ENCODE peak calls at places on chromosomes 16 and 17, in four cellular contexts. A is thoracic aorta, N is HepG2, O is tibial nerve. Z is an unnamed sample.

GRCh38 chr17:30086896-30087295 is 29.7 kb upstream of the NSRP1 start:
- DNase-seq in O (no peak), N (no peak), A (no peak), Z (no peak)

GRCh38 chr17:68427575-68427974 is 29.7 kb downstream of the WIPI1 start:
- DNase-seq in A (no peak), O (no peak), N (no peak), Z (no peak)

GRCh38 chr16:80563807-80564206 is 23.0 kb downstream of the DYNLRB2 start:
- DNase-seq in N (no peak), O (no peak), A (no peak), Z (no peak)

GRCh38 chr17:47665655-47666054 is 15.9 kb downstream of the KPNB1 start:
- DNase-seq in A (no peak), N (no peak), O (no peak), Z (no peak)

GRCh38 chr16:57888128-57888527 is 82.8 kb downstream of the CNGB1 start:
- DNase-seq in N (no peak), A (no peak), O (no peak), Z (no peak)

GRCh38 chr17:80737106-80738019 is 192.7 kb downstream of the RPTOR start:
- DNase-seq in O (no peak), A (no peak), N (no peak), Z (peak)

GRCh38 chr17:64202683-64203430 is 60.2 kb downstream of the TEX2 start:
- DNase-seq in O (no peak), N (peak), A (no peak), Z (no peak)

GRCh38 chr17:61247438-61247837 is 152.2 kb upstream of the TBX2 start:
- DNase-seq in N (no peak), A (no peak), O (peak), Z (no peak)

GRCh38 chr17:65320856-65321255 is 183.7 kb downstream of the RGS9 start:
- DNase-seq in O (no peak), A (no peak), N (no peak), Z (no peak)

GRCh38 chr17:72590882-72591499 is 470.2 kb downstream of the SOX9 start:
- DNase-seq in N (no peak), A (no peak), O (no peak), Z (no peak)
- H3K4me3 ChIP-seq in N (peak), A (peak), O (peak), Z (peak)

DNA sequence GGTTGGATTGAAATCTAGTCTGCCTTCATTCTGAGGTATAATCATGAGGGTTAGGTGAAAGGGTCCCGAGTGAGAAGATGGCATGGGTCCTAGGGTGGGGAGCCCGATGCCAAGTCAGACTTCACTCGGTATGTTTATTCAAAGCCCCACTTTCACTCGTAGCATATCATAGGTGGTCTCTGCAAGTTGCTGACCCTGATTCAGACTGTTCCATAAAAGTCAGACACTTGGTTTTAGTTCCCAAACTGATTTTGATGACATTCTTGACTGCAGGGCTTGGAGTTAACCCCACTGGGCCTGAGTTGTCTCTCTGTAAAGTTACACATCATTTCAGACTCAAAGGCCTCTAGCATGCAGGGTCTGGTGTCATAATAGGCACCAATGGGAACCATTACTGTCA is 17.8 kb downstream of the HAPSTR1 start:
- DNase-seq in A (no peak), O (no peak), N (no peak), Z (no peak)
- H3K4me3 ChIP-seq in A (peak), O (no peak), N (no peak), Z (no peak)

DNA sequence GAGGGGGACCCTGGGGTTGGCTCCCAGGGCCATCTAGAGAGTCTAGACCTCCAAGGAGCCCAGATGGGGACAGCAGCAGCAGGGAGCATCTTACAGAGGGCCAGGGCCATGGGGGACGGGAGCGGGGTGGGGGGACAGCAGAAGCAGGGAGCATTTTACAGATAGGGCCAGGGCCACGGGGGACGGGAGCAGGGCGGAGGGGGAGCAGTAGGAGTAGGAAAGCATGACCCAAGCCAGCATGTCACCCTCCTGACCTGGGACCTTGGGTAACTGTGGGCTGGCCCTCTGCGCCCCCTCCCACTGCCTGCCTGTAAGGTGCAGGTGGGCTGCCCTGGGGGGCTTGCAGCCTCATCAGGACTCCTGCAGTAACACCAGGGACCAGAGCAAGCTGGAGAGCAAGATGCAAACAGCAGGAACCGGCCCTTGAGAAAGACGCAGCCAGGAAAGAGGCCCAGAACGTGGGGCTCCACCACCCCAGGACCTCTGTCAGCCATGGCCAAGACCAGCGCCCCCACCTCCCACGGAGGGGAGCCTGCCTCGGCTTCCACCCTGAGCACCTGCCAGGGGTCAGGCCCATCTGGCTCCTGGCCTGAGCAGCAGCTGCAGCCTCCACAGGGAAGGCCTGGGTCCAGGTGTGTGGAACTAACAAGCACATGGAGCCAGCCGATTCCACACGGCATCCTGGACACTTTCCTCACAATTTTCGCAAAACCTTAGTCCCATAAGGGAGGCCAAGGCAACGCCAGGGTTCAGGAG is 2.4 kb downstream of the ZNF598 start:
- DNase-seq in A (no peak), O (no peak), N (no peak), Z (no peak)
- H3K4me3 ChIP-seq in A (peak), O (no peak), N (peak), Z (peak)

DNA sequence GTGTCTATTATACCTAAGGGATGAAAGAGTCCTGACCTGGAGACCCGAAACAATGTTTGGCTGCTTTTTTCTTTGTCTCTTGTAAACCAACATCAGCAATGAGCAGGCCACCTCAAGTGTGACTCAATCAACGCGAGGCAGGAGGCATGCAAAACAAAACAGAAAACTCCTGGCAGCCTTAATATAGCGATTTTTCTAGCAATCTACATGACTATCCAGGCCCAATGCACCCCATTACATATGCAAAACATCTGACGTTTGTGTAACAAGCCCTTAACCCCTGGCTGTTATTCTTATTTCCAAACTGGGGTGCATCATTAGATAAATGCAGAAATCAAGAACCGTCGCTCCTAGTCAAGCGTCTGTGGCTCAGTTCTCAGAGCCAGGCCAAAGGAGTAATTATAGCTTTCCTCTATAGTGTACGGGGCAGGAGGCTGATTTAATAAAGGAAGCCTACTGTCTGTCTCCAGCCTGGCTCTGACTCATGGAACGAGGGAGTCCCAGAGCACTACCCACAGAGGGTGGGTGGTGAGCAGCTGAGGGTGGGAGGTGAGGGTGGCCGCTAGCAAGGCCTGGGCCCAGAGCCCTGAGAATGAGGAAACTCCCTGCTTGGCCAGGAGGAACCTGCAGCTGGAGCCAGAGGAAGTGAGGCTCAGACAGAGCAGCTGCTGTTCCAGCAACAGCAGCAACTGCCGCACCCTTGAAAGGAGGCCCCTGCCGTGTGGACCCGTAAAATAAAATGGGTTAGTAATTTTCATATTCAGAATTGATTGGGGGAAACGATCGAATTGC is 43.9 kb downstream of the CHD9 start:
- DNase-seq in A (peak), O (peak), N (peak), Z (peak)
- H3K4me3 ChIP-seq in A (peak), O (peak), N (peak), Z (peak)

DNA sequence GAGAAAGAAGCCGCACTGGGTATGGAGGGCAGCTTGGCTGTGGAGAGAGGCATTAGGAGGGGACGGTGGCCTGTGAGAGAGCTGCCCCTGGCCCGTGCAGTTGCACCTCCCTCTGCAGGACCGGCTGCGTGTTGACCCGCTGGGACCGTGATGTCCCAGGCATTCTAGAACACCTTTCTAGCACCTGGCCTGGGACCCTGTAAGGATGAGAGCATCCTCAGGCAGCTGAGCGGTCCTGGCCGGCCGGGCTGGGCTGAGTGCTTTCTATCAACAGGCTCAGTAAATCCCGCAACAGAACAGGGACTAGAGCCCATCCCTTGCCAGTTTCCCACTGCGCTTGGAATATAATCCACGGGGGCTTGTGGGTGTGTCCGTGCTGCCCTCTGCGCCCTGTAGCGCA is 14.7 kb downstream of the TBC1D24 start:
- DNase-seq in O (no peak), N (no peak), A (no peak), Z (no peak)
- H3K4me3 ChIP-seq in O (no peak), N (no peak), A (no peak), Z (no peak)

GRCh38 chr16:49580751-49581303 is 207.2 kb downstream of the C16orf78 start:
- DNase-seq in A (no peak), O (no peak), N (no peak), Z (no peak)
- H3K4me3 ChIP-seq in A (no peak), O (peak), N (no peak), Z (no peak)

DNA sequence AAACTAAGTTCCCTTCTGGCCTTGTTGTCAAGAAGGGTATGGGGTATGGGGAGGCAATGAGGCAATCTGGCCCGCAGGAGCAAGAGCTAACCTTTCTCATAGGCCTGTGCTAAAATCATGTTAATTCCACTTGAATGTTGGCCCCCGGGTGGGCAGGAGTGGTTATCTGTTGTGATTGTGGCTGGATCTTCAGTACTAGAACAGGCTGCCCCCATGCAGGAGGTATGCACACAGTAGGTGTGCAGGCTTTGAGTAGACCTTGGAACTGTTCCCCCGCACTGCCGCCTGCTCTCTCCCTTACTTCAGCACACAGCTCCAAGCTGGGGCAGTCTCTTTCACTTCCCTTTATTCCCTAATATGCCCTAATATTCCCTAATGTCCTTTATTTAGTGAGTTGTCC is 52.4 kb upstream of the TANGO6 start:
- DNase-seq in N (no peak), O (no peak), A (no peak), Z (no peak)
- H3K4me3 ChIP-seq in N (no peak), O (no peak), A (no peak), Z (no peak)

GRCh38 chr17:4584835-4585187 is 482 bp downstream of the SMTNL2 start:
- DNase-seq in A (no peak), O (no peak), N (no peak), Z (no peak)

GRCh38 chr17:4583206-4583605 is 1.1 kb upstream of the SMTNL2 start:
- DNase-seq in N (no peak), A (no peak), O (no peak), Z (no peak)

GRCh38 chr17:4584125-4584834 is at the start of gene SMTNL2:
- DNase-seq in N (no peak), O (no peak), A (no peak), Z (no peak)

GRCh38 chr17:4582691-4583090 is 1.6 kb upstream of the SMTNL2 start:
- DNase-seq in N (no peak), O (no peak), A (no peak), Z (no peak)

GRCh38 chr17:4583796-4584124 is 569 bp upstream of the SMTNL2 start:
- DNase-seq in O (no peak), A (no peak), N (no peak), Z (no peak)
- H3K4me3 ChIP-seq in O (peak), A (peak), N (peak), Z (peak)

DNA sequence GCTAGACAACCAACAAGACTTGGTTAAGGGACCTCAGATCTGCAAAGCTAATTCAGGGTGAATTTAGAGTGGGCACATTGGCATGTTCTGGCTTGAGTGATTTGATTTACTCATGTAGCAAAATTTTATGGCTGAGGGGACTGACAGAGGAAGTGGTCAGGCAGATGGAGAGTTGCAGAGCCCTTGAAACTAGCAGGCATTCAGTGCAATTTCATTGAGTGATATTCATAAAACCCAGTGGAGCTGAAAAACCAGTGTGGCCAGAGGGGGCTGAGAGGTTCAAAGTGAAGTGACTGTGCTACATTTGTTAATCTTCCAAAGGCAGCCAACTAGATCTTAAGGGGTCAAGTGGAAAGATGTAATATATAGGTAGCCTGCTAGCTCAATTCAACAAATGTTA is 2.2 kb upstream of the TMEM94 start:
- DNase-seq in O (no peak), N (no peak), A (no peak), Z (peak)
- H3K4me3 ChIP-seq in O (no peak), N (no peak), A (no peak), Z (no peak)

GRCh38 chr17:35088911-35089845 is 25.7 kb upstream of the RFFL start:
- DNase-seq in A (peak), N (peak), O (peak), Z (peak)

GRCh38 chr17:35086931-35087573 is 23.5 kb upstream of the RFFL start:
- DNase-seq in A (no peak), N (peak), O (no peak), Z (no peak)

GRCh38 chr17:35088647-35088910 is 25.1 kb upstream of the RFFL start:
- DNase-seq in A (no peak), O (no peak), N (no peak), Z (no peak)

GRCh38 chr17:35087731-35088646 is 24.5 kb upstream of the RFFL start:
- DNase-seq in A (no peak), O (no peak), N (peak), Z (no peak)

GRCh38 chr17:35089846-35090193 is 26.3 kb upstream of the RFFL start:
- DNase-seq in O (no peak), A (no peak), N (peak), Z (no peak)
- H3K4me3 ChIP-seq in O (no peak), A (peak), N (peak), Z (peak)

Z was measured in GM06990.